ENCODE peak calls at places on chromosomes 5 and 9, in six cellular contexts. S is upper lobe of right lung; Q is neural crest cell; I is endodermal cell; K is CD4-positive, alpha-beta T cell; N is heart right ventricle. L is an unnamed sample.

GRCh38 chr9:7165350-7165937 is 407.7 kb downstream of the KDM4C start:
- DNase-seq in S (no peak), Q (no peak), I (no peak), K (no peak), N (no peak), L (no peak)

GRCh38 chr5:83523926-83524325 is 52.4 kb downstream of the VCAN start:
- DNase-seq in S (no peak), Q (no peak), I (no peak), K (no peak), N (no peak), L (no peak)

GRCh38 chr5:93677344-93678021 is 63.9 kb downstream of the POU5F2 start:
- DNase-seq in S (no peak), Q (peak), I (peak), K (no peak), N (peak), L (no peak)

GRCh38 chr9:119365291-119366027 is 3.8 kb downstream of the BRINP1 start:
- DNase-seq in S (no peak), Q (peak), I (peak), K (no peak), N (peak), L (no peak)

GRCh38 chr9:31393240-31393639 is 991.2 kb upstream of the ACO1 start:
- DNase-seq in S (no peak), Q (no peak), I (no peak), K (no peak), N (no peak), L (no peak)

GRCh38 chr5:175517824-175518450 is 39.6 kb downstream of the SFXN1 start:
- DNase-seq in S (no peak), Q (no peak), I (no peak), K (no peak), N (no peak), L (no peak)

GRCh38 chr5:143737073-143737472 is 74.9 kb upstream of the HMHB1 start:
- DNase-seq in S (no peak), Q (no peak), I (no peak), K (no peak), N (no peak), L (no peak)

GRCh38 chr9:121310571-121310970 is 42.6 kb downstream of the GSN start:
- DNase-seq in S (peak), Q (no peak), I (no peak), K (no peak), N (no peak), L (peak)

GRCh38 chr9:123058834-123059233 is 25.4 kb downstream of the GPR21 start:
- DNase-seq in S (no peak), Q (no peak), I (no peak), K (no peak), N (no peak), L (no peak)

GRCh38 chr5:132389453-132390286 is 20.2 kb downstream of the SLC22A5 start:
- DNase-seq in S (no peak), Q (no peak), I (peak), K (no peak), N (no peak), L (peak)

GRCh38 chr5:143708672-143709071 is 103.3 kb upstream of the HMHB1 start:
- DNase-seq in S (no peak), Q (no peak), I (no peak), K (no peak), N (no peak), L (no peak)

GRCh38 chr9:136856541-136857141 is 4.5 kb downstream of the MAMDC4 start:
- DNase-seq in S (no peak), Q (no peak), I (peak), K (no peak), N (no peak), L (no peak)

GRCh38 chr5:14476791-14477435 is 104.7 kb upstream of the OTULINL start:
- DNase-seq in S (no peak), Q (no peak), I (no peak), K (no peak), N (no peak), L (no peak)

GRCh38 chr9:130110166-130110565 is 56.5 kb downstream of the GPR107 start:
- DNase-seq in S (no peak), Q (no peak), I (peak), K (no peak), N (no peak), L (no peak)

GRCh38 chr9:4417578-4418325 is 72.5 kb upstream of the SLC1A1 start:
- DNase-seq in S (no peak), Q (no peak), I (no peak), K (no peak), N (no peak), L (no peak)

GRCh38 chr5:79924936-79925893 is 65.8 kb downstream of the MTX3 start:
- DNase-seq in S (no peak), Q (no peak), I (peak), K (no peak), N (no peak), L (no peak)

GRCh38 chr9:76530458-76531100 is 71.6 kb downstream of the GCNT1 start:
- DNase-seq in S (no peak), Q (no peak), I (no peak), K (no peak), N (no peak), L (no peak)

GRCh38 chr5:131252824-131253171 is 11.1 kb upstream of the CDC42SE2 start:
- DNase-seq in S (peak), Q (no peak), I (no peak), K (peak), N (peak), L (no peak)

GRCh38 chr5:29878599-29878998 is 1314.9 kb upstream of the CDH6 start:
- DNase-seq in S (no peak), Q (no peak), I (no peak), K (no peak), N (no peak), L (no peak)

DNA sequence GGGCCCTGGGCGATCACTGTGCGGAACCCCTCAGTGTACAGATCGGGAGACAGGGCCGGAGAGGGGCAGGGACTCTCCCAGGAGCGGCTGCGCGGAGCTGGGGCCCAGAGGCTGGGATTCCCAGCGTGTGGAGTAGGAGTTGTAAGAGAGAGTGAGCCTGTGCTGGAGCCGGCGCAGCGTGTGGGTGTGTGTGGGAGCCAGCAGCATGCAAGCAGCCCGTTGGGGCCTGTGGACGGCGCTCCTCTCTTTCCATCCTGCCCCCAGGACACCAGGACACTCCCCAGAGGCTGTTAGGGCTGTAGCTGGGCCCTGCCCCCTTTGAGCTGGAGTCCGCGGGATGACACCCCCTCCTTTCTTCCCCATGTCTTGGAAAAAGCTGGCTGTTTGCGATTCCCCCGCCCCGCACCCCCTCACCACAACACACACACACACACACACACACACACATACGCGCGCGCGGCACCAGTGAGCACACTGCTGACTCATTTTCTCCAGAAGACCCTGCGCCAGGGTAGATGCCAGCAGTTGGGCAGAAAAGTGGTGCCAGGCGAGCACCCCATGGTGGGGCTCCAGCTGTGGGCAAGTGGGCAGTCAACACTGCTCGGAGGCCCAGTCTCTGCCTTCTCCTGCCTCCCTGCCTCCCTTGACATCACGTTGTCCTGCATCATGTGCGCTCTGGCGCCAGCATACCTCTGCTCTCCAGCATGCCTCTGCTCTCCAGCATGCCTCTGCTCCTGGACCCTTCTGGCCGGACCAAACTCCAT is 1.5 kb downstream of the COL27A1 start:
- DNase-seq in S (peak), Q (peak), I (peak), K (peak), N (peak), L (no peak)
- TF ChIP-seq CTCF in S (peak), Q (no peak), I (no peak), K (no peak), N (no peak), L (peak)

GRCh38 chr5:141650851-141651727 is at the start of gene FCHSD1:
- DNase-seq in S (peak), Q (peak), I (peak), K (peak), N (peak), L (no peak)
- TF ChIP-seq CTCF in S (no peak), Q (no peak), I (no peak), K (no peak), N (no peak), L (peak)

DNA sequence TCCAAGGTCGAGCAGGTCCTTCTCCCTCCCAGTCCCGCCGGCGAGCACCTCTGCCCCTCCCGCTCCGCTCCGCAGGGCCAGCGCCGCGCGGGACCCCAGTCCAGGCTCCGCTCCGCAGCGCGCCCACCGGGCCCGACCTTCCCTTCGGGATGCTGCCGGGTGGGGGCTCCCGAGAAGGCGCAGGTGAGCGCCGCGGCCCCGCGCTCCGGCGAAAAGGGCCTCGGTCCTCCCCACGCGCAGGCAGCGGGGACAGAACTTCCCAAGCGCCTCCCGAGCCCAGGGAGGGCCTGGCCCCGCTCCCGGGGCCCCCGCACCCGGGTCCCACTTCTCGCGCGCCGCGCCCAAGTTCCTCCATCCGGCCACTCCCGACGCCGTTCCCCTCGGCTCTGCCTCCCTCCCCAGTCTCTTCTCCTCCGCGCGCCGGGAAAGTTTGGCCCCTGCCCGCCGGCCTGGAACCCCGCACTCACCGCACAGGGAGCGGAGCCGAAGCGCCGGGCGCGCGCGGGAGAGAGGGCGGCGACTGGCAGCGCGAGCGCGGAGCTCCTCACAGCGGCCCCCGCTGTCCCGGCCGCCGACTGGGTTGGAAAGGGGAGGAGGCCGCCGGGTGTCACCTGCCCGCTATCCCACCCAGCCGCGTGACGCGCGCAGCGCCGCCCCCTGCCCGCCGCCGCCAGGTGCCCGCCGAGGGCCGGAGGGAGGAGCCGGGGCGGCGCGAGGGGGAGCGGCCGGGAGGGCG is at the start of gene ELOVL7:
- DNase-seq in S (peak), Q (peak), I (peak), K (no peak), N (peak), L (no peak)
- TF ChIP-seq CTCF in S (peak), Q (peak), I (peak), K (no peak), N (no peak), L (peak)

GRCh38 chr9:73049280-73049679 is 96.4 kb upstream of the ALDH1A1 start:
- DNase-seq in S (no peak), Q (no peak), I (no peak), K (no peak), N (no peak), L (no peak)
- TF ChIP-seq CTCF in S (no peak), Q (no peak), I (no peak), K (no peak), N (no peak), L (no peak)

DNA sequence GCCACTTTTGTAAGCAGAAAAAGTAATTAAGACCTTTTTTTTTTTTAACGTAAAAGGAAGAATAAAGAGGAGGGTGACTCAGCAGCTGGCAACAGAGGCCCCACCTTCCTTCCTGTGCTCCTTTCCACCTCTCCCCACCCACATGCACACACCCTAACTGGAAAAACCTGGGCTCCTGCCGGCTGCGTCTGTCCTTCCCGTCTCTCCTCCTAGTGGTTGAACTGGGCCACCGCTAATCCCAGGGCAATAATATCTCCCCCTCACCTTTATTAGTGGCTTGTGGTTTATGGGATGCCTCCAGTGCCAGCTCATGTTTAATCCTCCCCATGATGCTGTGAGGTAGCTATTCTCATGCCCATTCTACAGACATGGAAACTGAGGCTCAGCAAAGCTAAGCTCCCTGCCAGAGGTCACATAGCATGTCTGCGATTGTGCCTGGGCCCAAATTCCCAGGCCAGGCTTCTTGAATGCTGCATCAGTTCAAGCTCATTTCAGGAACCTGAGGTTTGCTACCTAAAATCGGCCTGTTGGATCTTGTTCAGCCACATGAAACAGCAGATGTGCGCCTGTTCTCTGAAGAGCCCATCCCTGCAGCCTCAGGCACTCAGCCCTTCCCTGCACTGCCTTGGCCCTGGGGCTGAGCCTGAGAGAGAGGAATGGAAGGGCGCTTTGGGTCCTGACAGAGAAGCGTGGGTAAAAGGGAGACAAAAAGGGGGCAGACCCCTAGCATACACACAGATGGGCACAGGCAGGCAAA is 61.0 kb upstream of the IL17B start:
- DNase-seq in S (no peak), Q (no peak), I (peak), K (no peak), N (no peak), L (no peak)
- TF ChIP-seq CTCF in S (peak), Q (peak), I (peak), K (no peak), N (peak), L (peak)